ENCODE peak calls at places on chromosomes 5 and 9, in nine cellular contexts. One of them, this sample, is unnamed.

GRCh38 chr5:9156282-9156681 is 389.6 kb downstream of the SEMA5A start:
- DNase-seq in uterus: peak
- DNase-seq in IMR-90: peak
- DNase-seq in endodermal cell: peak
- DNase-seq in CD8-positive, alpha-beta T cell: no peak
- DNase-seq in lower leg skin: peak
- DNase-seq in Peyer's patch: no peak
- DNase-seq in fibroblast of lung: peak
- DNase-seq in cardiac muscle cell: peak
- DNase-seq in this sample: peak

GRCh38 chr9:35859310-35859994 is 10.7 kb downstream of the OR13J1 start:
- DNase-seq in uterus: no peak
- DNase-seq in IMR-90: peak
- DNase-seq in endodermal cell: peak
- DNase-seq in CD8-positive, alpha-beta T cell: no peak
- DNase-seq in lower leg skin: peak
- DNase-seq in Peyer's patch: peak
- DNase-seq in fibroblast of lung: peak
- DNase-seq in cardiac muscle cell: no peak
- DNase-seq in this sample: peak

GRCh38 chr9:16092142-16092541 is 539.3 kb downstream of the CCDC171 start:
- DNase-seq in uterus: no peak
- DNase-seq in IMR-90: no peak
- DNase-seq in endodermal cell: peak
- DNase-seq in CD8-positive, alpha-beta T cell: no peak
- DNase-seq in lower leg skin: no peak
- DNase-seq in Peyer's patch: no peak
- DNase-seq in fibroblast of lung: no peak
- DNase-seq in cardiac muscle cell: no peak
- DNase-seq in this sample: no peak

GRCh38 chr9:1768561-1768960 is 246.6 kb upstream of the SMARCA2 start:
- DNase-seq in uterus: no peak
- DNase-seq in IMR-90: no peak
- DNase-seq in endodermal cell: no peak
- DNase-seq in CD8-positive, alpha-beta T cell: no peak
- DNase-seq in lower leg skin: no peak
- DNase-seq in Peyer's patch: no peak
- DNase-seq in fibroblast of lung: no peak
- DNase-seq in cardiac muscle cell: no peak
- DNase-seq in this sample: no peak

GRCh38 chr9:5650356-5651105 is 21.6 kb downstream of the RIC1 start:
- DNase-seq in uterus: no peak
- DNase-seq in IMR-90: no peak
- DNase-seq in endodermal cell: no peak
- DNase-seq in CD8-positive, alpha-beta T cell: no peak
- DNase-seq in lower leg skin: no peak
- DNase-seq in Peyer's patch: no peak
- DNase-seq in fibroblast of lung: no peak
- DNase-seq in cardiac muscle cell: no peak
- DNase-seq in this sample: no peak

GRCh38 chr5:102857090-102857818 is 102.1 kb downstream of the PAM start:
- DNase-seq in uterus: peak
- DNase-seq in IMR-90: no peak
- DNase-seq in endodermal cell: no peak
- DNase-seq in CD8-positive, alpha-beta T cell: no peak
- DNase-seq in lower leg skin: peak
- DNase-seq in Peyer's patch: no peak
- DNase-seq in fibroblast of lung: peak
- DNase-seq in cardiac muscle cell: no peak
- DNase-seq in this sample: peak

GRCh38 chr9:97874617-97875016 is 21.6 kb downstream of the FOXE1 start:
- DNase-seq in uterus: no peak
- DNase-seq in IMR-90: no peak
- DNase-seq in endodermal cell: no peak
- DNase-seq in CD8-positive, alpha-beta T cell: no peak
- DNase-seq in lower leg skin: no peak
- DNase-seq in Peyer's patch: no peak
- DNase-seq in fibroblast of lung: no peak
- DNase-seq in cardiac muscle cell: no peak
- DNase-seq in this sample: no peak

GRCh38 chr9:34993502-34994428 is 4.2 kb downstream of the DNAJB5 start:
- DNase-seq in uterus: peak
- DNase-seq in IMR-90: peak
- DNase-seq in endodermal cell: peak
- DNase-seq in CD8-positive, alpha-beta T cell: no peak
- DNase-seq in lower leg skin: peak
- DNase-seq in Peyer's patch: no peak
- DNase-seq in fibroblast of lung: peak
- DNase-seq in cardiac muscle cell: peak
- DNase-seq in this sample: peak

GRCh38 chr5:172453206-172453985 is 929 bp downstream of the SH3PXD2B start:
- DNase-seq in uterus: peak
- DNase-seq in IMR-90: peak
- DNase-seq in endodermal cell: peak
- DNase-seq in CD8-positive, alpha-beta T cell: no peak
- DNase-seq in lower leg skin: no peak
- DNase-seq in Peyer's patch: no peak
- DNase-seq in fibroblast of lung: peak
- DNase-seq in cardiac muscle cell: peak
- DNase-seq in this sample: peak

GRCh38 chr9:16704096-16704488 is 166.4 kb downstream of the BNC2 start:
- DNase-seq in uterus: no peak
- DNase-seq in IMR-90: no peak
- DNase-seq in endodermal cell: no peak
- DNase-seq in CD8-positive, alpha-beta T cell: no peak
- DNase-seq in lower leg skin: no peak
- DNase-seq in Peyer's patch: no peak
- DNase-seq in fibroblast of lung: no peak
- DNase-seq in cardiac muscle cell: no peak
- DNase-seq in this sample: peak

GRCh38 chr9:136721339-136722092 is 9.1 kb downstream of the DIPK1B start:
- DNase-seq in uterus: peak
- DNase-seq in IMR-90: peak
- DNase-seq in endodermal cell: peak
- DNase-seq in CD8-positive, alpha-beta T cell: no peak
- DNase-seq in lower leg skin: no peak
- DNase-seq in Peyer's patch: no peak
- DNase-seq in fibroblast of lung: peak
- DNase-seq in cardiac muscle cell: no peak
- DNase-seq in this sample: peak

GRCh38 chr9:115369322-115369957 is 251.5 kb upstream of the TNC start:
- DNase-seq in uterus: no peak
- DNase-seq in IMR-90: peak
- DNase-seq in endodermal cell: no peak
- DNase-seq in CD8-positive, alpha-beta T cell: no peak
- DNase-seq in lower leg skin: no peak
- DNase-seq in Peyer's patch: no peak
- DNase-seq in fibroblast of lung: peak
- DNase-seq in cardiac muscle cell: no peak
- DNase-seq in this sample: peak

GRCh38 chr5:167629634-167630033 is 661.8 kb upstream of the WWC1 start:
- DNase-seq in uterus: no peak
- DNase-seq in IMR-90: no peak
- DNase-seq in endodermal cell: no peak
- DNase-seq in CD8-positive, alpha-beta T cell: no peak
- DNase-seq in lower leg skin: no peak
- DNase-seq in Peyer's patch: no peak
- DNase-seq in fibroblast of lung: no peak
- DNase-seq in cardiac muscle cell: no peak
- DNase-seq in this sample: no peak

GRCh38 chr5:95725071-95725820 is 5.9 kb upstream of the RHOBTB3 start:
- DNase-seq in uterus: no peak
- DNase-seq in IMR-90: no peak
- DNase-seq in endodermal cell: no peak
- DNase-seq in CD8-positive, alpha-beta T cell: no peak
- DNase-seq in lower leg skin: no peak
- DNase-seq in Peyer's patch: no peak
- DNase-seq in fibroblast of lung: no peak
- DNase-seq in cardiac muscle cell: no peak
- DNase-seq in this sample: no peak

GRCh38 chr5:159319363-159319762 is 10.9 kb downstream of the IL12B start:
- DNase-seq in uterus: no peak
- DNase-seq in IMR-90: no peak
- DNase-seq in endodermal cell: no peak
- DNase-seq in CD8-positive, alpha-beta T cell: no peak
- DNase-seq in lower leg skin: no peak
- DNase-seq in Peyer's patch: no peak
- DNase-seq in fibroblast of lung: no peak
- DNase-seq in cardiac muscle cell: no peak
- DNase-seq in this sample: no peak

GRCh38 chr5:116517557-116517956 is 57.1 kb downstream of the SEMA6A start:
- DNase-seq in uterus: no peak
- DNase-seq in IMR-90: no peak
- DNase-seq in endodermal cell: peak
- DNase-seq in CD8-positive, alpha-beta T cell: no peak
- DNase-seq in lower leg skin: no peak
- DNase-seq in Peyer's patch: no peak
- DNase-seq in fibroblast of lung: no peak
- DNase-seq in cardiac muscle cell: no peak
- DNase-seq in this sample: no peak

GRCh38 chr9:4080889-4081548 is 218.8 kb downstream of the GLIS3 start:
- DNase-seq in uterus: no peak
- DNase-seq in IMR-90: peak
- DNase-seq in endodermal cell: peak
- DNase-seq in CD8-positive, alpha-beta T cell: no peak
- DNase-seq in lower leg skin: no peak
- DNase-seq in Peyer's patch: no peak
- DNase-seq in fibroblast of lung: peak
- DNase-seq in cardiac muscle cell: no peak
- DNase-seq in this sample: no peak

GRCh38 chr5:140253985-140254384 is 48.9 kb downstream of the PFDN1 start:
- DNase-seq in uterus: no peak
- DNase-seq in IMR-90: no peak
- DNase-seq in endodermal cell: no peak
- DNase-seq in CD8-positive, alpha-beta T cell: no peak
- DNase-seq in lower leg skin: no peak
- DNase-seq in Peyer's patch: no peak
- DNase-seq in fibroblast of lung: peak
- DNase-seq in cardiac muscle cell: no peak
- DNase-seq in this sample: no peak

GRCh38 chr5:132099073-132099748 is 25.6 kb downstream of the CSF2 start:
- DNase-seq in uterus: no peak
- DNase-seq in IMR-90: no peak
- DNase-seq in endodermal cell: peak
- DNase-seq in CD8-positive, alpha-beta T cell: no peak
- DNase-seq in lower leg skin: no peak
- DNase-seq in Peyer's patch: peak
- DNase-seq in fibroblast of lung: no peak
- DNase-seq in cardiac muscle cell: no peak
- DNase-seq in this sample: no peak

GRCh38 chr5:141402553-141403328 is at the start of gene PCDHGA9:
- DNase-seq in uterus: no peak
- DNase-seq in IMR-90: peak
- DNase-seq in endodermal cell: peak
- DNase-seq in CD8-positive, alpha-beta T cell: no peak
- DNase-seq in lower leg skin: no peak
- DNase-seq in Peyer's patch: no peak
- DNase-seq in fibroblast of lung: peak
- DNase-seq in cardiac muscle cell: no peak
- DNase-seq in this sample: peak
- H3K4me3 ChIP-seq in uterus: peak
- H3K4me3 ChIP-seq in IMR-90: peak
- H3K4me3 ChIP-seq in endodermal cell: no peak
- H3K4me3 ChIP-seq in CD8-positive, alpha-beta T cell: no peak
- H3K4me3 ChIP-seq in lower leg skin: no peak
- H3K4me3 ChIP-seq in Peyer's patch: no peak
- H3K4me3 ChIP-seq in fibroblast of lung: peak
- H3K4me3 ChIP-seq in cardiac muscle cell: no peak
- H3K4me3 ChIP-seq in this sample: peak

GRCh38 chr5:93578813-93579560 is 2.0 kb downstream of the NR2F1-AS1 start:
- DNase-seq in uterus: peak
- DNase-seq in IMR-90: peak
- DNase-seq in endodermal cell: no peak
- DNase-seq in CD8-positive, alpha-beta T cell: no peak
- DNase-seq in lower leg skin: no peak
- DNase-seq in Peyer's patch: no peak
- DNase-seq in fibroblast of lung: peak
- DNase-seq in cardiac muscle cell: no peak
- DNase-seq in this sample: peak
- TF ChIP-seq CTCF in uterus: peak
- TF ChIP-seq CTCF in IMR-90: no peak
- TF ChIP-seq CTCF in endodermal cell: peak
- TF ChIP-seq CTCF in CD8-positive, alpha-beta T cell: no peak
- TF ChIP-seq CTCF in lower leg skin: no peak
- TF ChIP-seq CTCF in Peyer's patch: no peak
- TF ChIP-seq CTCF in fibroblast of lung: peak
- TF ChIP-seq CTCF in cardiac muscle cell: no peak
- TF ChIP-seq CTCF in this sample: no peak

GRCh38 chr5:74433255-74434123 is 207.0 kb downstream of the ENC1 start:
- DNase-seq in uterus: no peak
- DNase-seq in IMR-90: peak
- DNase-seq in endodermal cell: peak
- DNase-seq in CD8-positive, alpha-beta T cell: no peak
- DNase-seq in lower leg skin: no peak
- DNase-seq in Peyer's patch: no peak
- DNase-seq in fibroblast of lung: no peak
- DNase-seq in cardiac muscle cell: no peak
- DNase-seq in this sample: peak
- H3K4me3 ChIP-seq in uterus: no peak
- H3K4me3 ChIP-seq in IMR-90: no peak
- H3K4me3 ChIP-seq in endodermal cell: no peak
- H3K4me3 ChIP-seq in CD8-positive, alpha-beta T cell: no peak
- H3K4me3 ChIP-seq in lower leg skin: no peak
- H3K4me3 ChIP-seq in Peyer's patch: no peak
- H3K4me3 ChIP-seq in fibroblast of lung: no peak
- H3K4me3 ChIP-seq in cardiac muscle cell: no peak
- H3K4me3 ChIP-seq in this sample: peak

DNA sequence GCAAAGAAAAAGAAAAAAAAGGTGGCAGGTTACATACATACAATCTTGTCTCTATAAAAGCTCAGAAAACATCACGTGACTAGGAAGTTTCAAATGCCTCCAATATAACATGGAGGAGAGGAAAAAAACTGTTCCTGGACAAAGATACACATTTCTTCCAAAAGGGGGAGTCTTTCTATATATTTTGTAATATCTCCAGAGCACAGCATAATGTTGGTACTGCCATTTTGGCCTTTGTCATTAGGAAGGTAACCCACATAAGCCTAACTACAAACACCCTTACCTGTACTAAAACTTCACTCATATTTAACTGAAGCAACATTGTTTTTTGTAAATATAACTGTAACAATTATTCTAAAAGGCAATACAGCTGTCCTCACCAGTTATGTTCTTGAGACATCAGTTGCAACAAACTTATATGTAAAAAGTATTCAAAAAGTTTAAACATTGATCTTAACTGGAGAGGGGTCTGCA is 1.2 kb upstream of the BTF3 start:
- DNase-seq in uterus: no peak
- DNase-seq in IMR-90: peak
- DNase-seq in endodermal cell: no peak
- DNase-seq in CD8-positive, alpha-beta T cell: no peak
- DNase-seq in lower leg skin: no peak
- DNase-seq in Peyer's patch: no peak
- DNase-seq in fibroblast of lung: peak
- DNase-seq in cardiac muscle cell: peak
- DNase-seq in this sample: peak
- TF ChIP-seq CTCF in uterus: no peak
- TF ChIP-seq CTCF in IMR-90: peak
- TF ChIP-seq CTCF in endodermal cell: peak
- TF ChIP-seq CTCF in CD8-positive, alpha-beta T cell: no peak
- TF ChIP-seq CTCF in lower leg skin: no peak
- TF ChIP-seq CTCF in Peyer's patch: no peak
- TF ChIP-seq CTCF in fibroblast of lung: peak
- TF ChIP-seq CTCF in cardiac muscle cell: peak
- TF ChIP-seq CTCF in this sample: peak

GRCh38 chr5:54986269-54986654 is 869 bp upstream of the ESM1 start:
- DNase-seq in uterus: no peak
- DNase-seq in IMR-90: no peak
- DNase-seq in endodermal cell: no peak
- DNase-seq in CD8-positive, alpha-beta T cell: no peak
- DNase-seq in lower leg skin: no peak
- DNase-seq in Peyer's patch: no peak
- DNase-seq in fibroblast of lung: no peak
- DNase-seq in cardiac muscle cell: no peak
- DNase-seq in this sample: no peak
- H3K4me3 ChIP-seq in uterus: no peak
- H3K4me3 ChIP-seq in IMR-90: no peak
- H3K4me3 ChIP-seq in endodermal cell: no peak
- H3K4me3 ChIP-seq in CD8-positive, alpha-beta T cell: no peak
- H3K4me3 ChIP-seq in lower leg skin: no peak
- H3K4me3 ChIP-seq in Peyer's patch: no peak
- H3K4me3 ChIP-seq in fibroblast of lung: no peak
- H3K4me3 ChIP-seq in cardiac muscle cell: no peak
- H3K4me3 ChIP-seq in this sample: no peak